ENCODE peak calls at places on chromosomes 3 and 15, in ten cellular contexts. A is bronchial epithelial cell, U is hippocampal formation, P is neural progenitor cell, Y is H1, J is choroid plexus epithelial cell, L is smooth muscle cell of the brain vasculature, G is GM04504, E is K562, B is iPS-NIHi11. V is an unnamed sample.

GRCh38 chr3:112739252-112739945 is 98.5 kb upstream of the CCDC80 start:
- DNase-seq in B (no peak), G (no peak), A (peak), P (no peak), U (no peak), E (no peak), L (no peak), J (peak), Y (no peak), V (no peak)

GRCh38 chr3:58487140-58487886 is 4.6 kb upstream of the KCTD6 start:
- DNase-seq in L (no peak), A (peak), B (no peak), P (no peak), J (peak), U (no peak), Y (no peak), G (peak), E (peak), V (no peak)

GRCh38 chr15:99406716-99407487 is 155.6 kb downstream of the LRRC28 start:
- DNase-seq in L (no peak), J (no peak), P (no peak), U (no peak), E (no peak), B (no peak), A (no peak), G (no peak), Y (no peak), V (no peak)

GRCh38 chr3:14329116-14329830 is 73.1 kb upstream of the SLC6A6 start:
- DNase-seq in G (peak), E (no peak), A (peak), P (peak), L (no peak), Y (peak), J (peak), U (no peak), B (peak), V (no peak)

GRCh38 chr3:13714251-13714916 is 165.5 kb downstream of the FBLN2 start:
- DNase-seq in U (no peak), A (no peak), P (no peak), E (no peak), Y (no peak), B (no peak), J (no peak), G (no peak), L (no peak), V (no peak)

GRCh38 chr3:159458010-159458409 is 530.6 kb upstream of the IL12A start:
- DNase-seq in Y (no peak), P (peak), E (no peak), U (no peak), J (peak), L (peak), A (peak), G (peak), B (peak), V (no peak)

GRCh38 chr15:74826372-74826819 is at the start of gene CPLX3:
- DNase-seq in G (no peak), U (no peak), P (peak), E (peak), Y (no peak), B (peak), J (peak), A (no peak), L (no peak), V (peak)

GRCh38 chr3:190258634-190259033 is 63.6 kb downstream of the CLDN1 start:
- DNase-seq in P (peak), E (no peak), G (no peak), B (peak), Y (no peak), L (no peak), J (peak), U (peak), A (no peak), V (no peak)

GRCh38 chr3:184597783-184598182 is 36.2 kb downstream of the EPHB3 start:
- DNase-seq in U (no peak), A (no peak), B (no peak), G (no peak), Y (no peak), J (no peak), P (no peak), E (no peak), L (no peak), V (no peak)

GRCh38 chr3:136728918-136729317 is 23.3 kb downstream of the STAG1 start:
- DNase-seq in P (peak), L (peak), Y (no peak), A (peak), G (peak), J (peak), U (no peak), E (no peak), B (no peak), V (no peak)

GRCh38 chr3:111845996-111846395 is 13.1 kb upstream of the PHLDB2 start:
- DNase-seq in P (no peak), A (no peak), L (no peak), U (no peak), B (no peak), J (peak), G (no peak), Y (no peak), E (no peak), V (no peak)

GRCh38 chr3:164465172-164465571 is 613.1 kb downstream of the SI start:
- DNase-seq in E (no peak), G (peak), L (no peak), A (peak), U (no peak), B (no peak), J (peak), Y (no peak), P (no peak), V (no peak)

V was measured in T-helper 2 cell treated with Interferon-gamma antibody and Interleukin-4, amounts not matched to agents 5 μg/mL and 100 μg/mL, for 36 hours.